ENCODE peak calls at places on chromosomes 16 and 17, in eight cellular contexts. One of them, this sample, is unnamed.

GRCh38 chr17:77209330-77209748 is 68.6 kb downstream of the SEC14L1 start:
- DNase-seq in aorta: peak
- DNase-seq in pancreas: no peak
- DNase-seq in AG04450: no peak
- DNase-seq in neural progenitor cell: no peak
- DNase-seq in H7: no peak
- DNase-seq in H1: no peak
- DNase-seq in skeletal muscle cell: no peak
- DNase-seq in this sample: no peak

GRCh38 chr17:64950871-64951270 is 31.6 kb upstream of the LRRC37A3 start:
- DNase-seq in AG04450: no peak
- DNase-seq in aorta: no peak
- DNase-seq in neural progenitor cell: no peak
- DNase-seq in H1: no peak
- DNase-seq in skeletal muscle cell: no peak
- DNase-seq in pancreas: no peak
- DNase-seq in H7: no peak
- DNase-seq in this sample: no peak

GRCh38 chr17:65674246-65675045 is 113.0 kb upstream of the AXIN2 start:
- DNase-seq in skeletal muscle cell: no peak
- DNase-seq in neural progenitor cell: no peak
- DNase-seq in H7: no peak
- DNase-seq in AG04450: no peak
- DNase-seq in pancreas: no peak
- DNase-seq in aorta: no peak
- DNase-seq in H1: no peak
- DNase-seq in this sample: no peak

GRCh38 chr17:74497471-74497870 is 31.0 kb downstream of the CD300A start:
- DNase-seq in neural progenitor cell: no peak
- DNase-seq in H1: no peak
- DNase-seq in H7: no peak
- DNase-seq in AG04450: no peak
- DNase-seq in skeletal muscle cell: no peak
- DNase-seq in aorta: no peak
- DNase-seq in pancreas: no peak
- DNase-seq in this sample: no peak

GRCh38 chr16:70512456-70512855 is 10.9 kb downstream of the COG4 start:
- DNase-seq in skeletal muscle cell: no peak
- DNase-seq in neural progenitor cell: no peak
- DNase-seq in pancreas: no peak
- DNase-seq in aorta: no peak
- DNase-seq in AG04450: no peak
- DNase-seq in H7: no peak
- DNase-seq in H1: no peak
- DNase-seq in this sample: no peak

GRCh38 chr16:5071341-5071680 is 332 bp upstream of the ALG1 start:
- DNase-seq in pancreas: no peak
- DNase-seq in neural progenitor cell: no peak
- DNase-seq in AG04450: no peak
- DNase-seq in aorta: peak
- DNase-seq in H1: no peak
- DNase-seq in H7: no peak
- DNase-seq in skeletal muscle cell: no peak
- DNase-seq in this sample: no peak

GRCh38 chr17:30031214-30031869 is 85.3 kb upstream of the NSRP1 start:
- DNase-seq in H1: no peak
- DNase-seq in pancreas: no peak
- DNase-seq in aorta: no peak
- DNase-seq in skeletal muscle cell: no peak
- DNase-seq in neural progenitor cell: no peak
- DNase-seq in AG04450: no peak
- DNase-seq in H7: no peak
- DNase-seq in this sample: no peak

GRCh38 chr16:81482329-81483063 is 37.9 kb downstream of the CMIP start:
- DNase-seq in AG04450: no peak
- DNase-seq in pancreas: no peak
- DNase-seq in skeletal muscle cell: no peak
- DNase-seq in neural progenitor cell: no peak
- DNase-seq in aorta: no peak
- DNase-seq in H1: no peak
- DNase-seq in H7: no peak
- DNase-seq in this sample: no peak

GRCh38 chr17:40329981-40330794 is 21.2 kb downstream of the RARA start:
- DNase-seq in pancreas: peak
- DNase-seq in H1: no peak
- DNase-seq in skeletal muscle cell: no peak
- DNase-seq in H7: no peak
- DNase-seq in AG04450: no peak
- DNase-seq in aorta: no peak
- DNase-seq in neural progenitor cell: no peak
- DNase-seq in this sample: no peak

GRCh38 chr17:82235775-82236141 is 6.9 kb downstream of the SLC16A3 start:
- DNase-seq in pancreas: no peak
- DNase-seq in skeletal muscle cell: no peak
- DNase-seq in neural progenitor cell: no peak
- DNase-seq in H7: no peak
- DNase-seq in aorta: no peak
- DNase-seq in AG04450: no peak
- DNase-seq in H1: no peak
- DNase-seq in this sample: no peak

GRCh38 chr17:29933379-29933778 is 3.4 kb upstream of the SSH2 start:
- DNase-seq in H1: no peak
- DNase-seq in AG04450: no peak
- DNase-seq in skeletal muscle cell: no peak
- DNase-seq in aorta: no peak
- DNase-seq in H7: peak
- DNase-seq in neural progenitor cell: peak
- DNase-seq in pancreas: no peak
- DNase-seq in this sample: no peak

GRCh38 chr16:88769617-88770458 is 15.2 kb downstream of the PIEZO1 start:
- DNase-seq in H1: peak
- DNase-seq in neural progenitor cell: peak
- DNase-seq in AG04450: no peak
- DNase-seq in pancreas: peak
- DNase-seq in aorta: no peak
- DNase-seq in H7: peak
- DNase-seq in skeletal muscle cell: no peak
- DNase-seq in this sample: no peak

GRCh38 chr16:73122604-73123386 is 74.9 kb upstream of the ZFHX3 start:
- DNase-seq in aorta: peak
- DNase-seq in H7: no peak
- DNase-seq in H1: no peak
- DNase-seq in AG04450: no peak
- DNase-seq in pancreas: no peak
- DNase-seq in neural progenitor cell: no peak
- DNase-seq in skeletal muscle cell: no peak
- DNase-seq in this sample: no peak

GRCh38 chr16:27174007-27174406 is 29.3 kb upstream of the KDM8 start:
- DNase-seq in neural progenitor cell: no peak
- DNase-seq in pancreas: no peak
- DNase-seq in H1: no peak
- DNase-seq in H7: no peak
- DNase-seq in skeletal muscle cell: no peak
- DNase-seq in aorta: no peak
- DNase-seq in AG04450: no peak
- DNase-seq in this sample: no peak

GRCh38 chr16:86665319-86665675 is 86.9 kb downstream of the FOXL1 start:
- DNase-seq in skeletal muscle cell: peak
- DNase-seq in pancreas: no peak
- DNase-seq in H1: no peak
- DNase-seq in aorta: no peak
- DNase-seq in H7: no peak
- DNase-seq in neural progenitor cell: no peak
- DNase-seq in AG04450: peak
- DNase-seq in this sample: no peak

GRCh38 chr16:87851601-87852000 is 17.7 kb downstream of the SLC7A5 start:
- DNase-seq in aorta: no peak
- DNase-seq in AG04450: no peak
- DNase-seq in skeletal muscle cell: no peak
- DNase-seq in H7: peak
- DNase-seq in pancreas: peak
- DNase-seq in neural progenitor cell: peak
- DNase-seq in H1: peak
- DNase-seq in this sample: no peak

GRCh38 chr17:77425791-77426641 is 285.2 kb downstream of the SEC14L1 start:
- DNase-seq in AG04450: peak
- DNase-seq in aorta: no peak
- DNase-seq in pancreas: peak
- DNase-seq in skeletal muscle cell: peak
- DNase-seq in H7: peak
- DNase-seq in H1: no peak
- DNase-seq in neural progenitor cell: peak
- DNase-seq in this sample: no peak

GRCh38 chr16:29898786-29899515 is 399 bp downstream of the SEZ6L2 start:
- DNase-seq in pancreas: no peak
- DNase-seq in skeletal muscle cell: no peak
- DNase-seq in aorta: no peak
- DNase-seq in neural progenitor cell: peak
- DNase-seq in AG04450: no peak
- DNase-seq in H7: peak
- DNase-seq in H1: peak
- DNase-seq in this sample: no peak

GRCh38 chr16:29899516-29900101 is at the start of gene SEZ6L2:
- DNase-seq in H7: peak
- DNase-seq in skeletal muscle cell: peak
- DNase-seq in aorta: peak
- DNase-seq in H1: peak
- DNase-seq in AG04450: peak
- DNase-seq in neural progenitor cell: peak
- DNase-seq in pancreas: peak
- DNase-seq in this sample: no peak

GRCh38 chr16:29897333-29897732 is 2.0 kb downstream of the SEZ6L2 start:
- DNase-seq in H1: no peak
- DNase-seq in aorta: no peak
- DNase-seq in pancreas: no peak
- DNase-seq in skeletal muscle cell: no peak
- DNase-seq in neural progenitor cell: no peak
- DNase-seq in H7: no peak
- DNase-seq in AG04450: no peak
- DNase-seq in this sample: no peak

GRCh38 chr16:29896841-29897240 is 2.5 kb downstream of the SEZ6L2 start:
- DNase-seq in aorta: no peak
- DNase-seq in pancreas: no peak
- DNase-seq in AG04450: no peak
- DNase-seq in H7: peak
- DNase-seq in H1: no peak
- DNase-seq in skeletal muscle cell: no peak
- DNase-seq in neural progenitor cell: no peak
- DNase-seq in this sample: no peak

GRCh38 chr16:29898135-29898534 is 1.2 kb downstream of the SEZ6L2 start:
- DNase-seq in skeletal muscle cell: no peak
- DNase-seq in aorta: no peak
- DNase-seq in neural progenitor cell: peak
- DNase-seq in AG04450: no peak
- DNase-seq in H1: no peak
- DNase-seq in pancreas: no peak
- DNase-seq in H7: peak
- DNase-seq in this sample: no peak
- H3K4me3 ChIP-seq in skeletal muscle cell: peak
- H3K4me3 ChIP-seq in aorta: no peak
- H3K4me3 ChIP-seq in neural progenitor cell: peak
- H3K4me3 ChIP-seq in AG04450: no peak
- H3K4me3 ChIP-seq in H1: peak
- H3K4me3 ChIP-seq in pancreas: no peak
- H3K4me3 ChIP-seq in H7: peak
- H3K4me3 ChIP-seq in this sample: no peak

GRCh38 chr16:13919330-13919682 is 648 bp upstream of the ERCC4 start:
- DNase-seq in aorta: no peak
- DNase-seq in skeletal muscle cell: no peak
- DNase-seq in H1: no peak
- DNase-seq in pancreas: no peak
- DNase-seq in H7: no peak
- DNase-seq in neural progenitor cell: peak
- DNase-seq in AG04450: no peak
- DNase-seq in this sample: no peak
- H3K4me3 ChIP-seq in aorta: peak
- H3K4me3 ChIP-seq in skeletal muscle cell: peak
- H3K4me3 ChIP-seq in H1: no peak
- H3K4me3 ChIP-seq in pancreas: peak
- H3K4me3 ChIP-seq in H7: peak
- H3K4me3 ChIP-seq in neural progenitor cell: peak
- H3K4me3 ChIP-seq in AG04450: peak
- H3K4me3 ChIP-seq in this sample: no peak

GRCh38 chr17:50209472-50210248 is 8.2 kb upstream of the COL1A1 start:
- DNase-seq in pancreas: peak
- DNase-seq in skeletal muscle cell: peak
- DNase-seq in AG04450: peak
- DNase-seq in H7: peak
- DNase-seq in aorta: peak
- DNase-seq in H1: peak
- DNase-seq in neural progenitor cell: peak
- DNase-seq in this sample: peak
- H3K4me3 ChIP-seq in pancreas: no peak
- H3K4me3 ChIP-seq in skeletal muscle cell: peak
- H3K4me3 ChIP-seq in AG04450: peak
- H3K4me3 ChIP-seq in H7: no peak
- H3K4me3 ChIP-seq in aorta: no peak
- H3K4me3 ChIP-seq in H1: no peak
- H3K4me3 ChIP-seq in neural progenitor cell: no peak
- H3K4me3 ChIP-seq in this sample: no peak

GRCh38 chr16:56961386-56961785 is 364 bp upstream of the CETP start:
- DNase-seq in skeletal muscle cell: no peak
- DNase-seq in neural progenitor cell: no peak
- DNase-seq in H1: no peak
- DNase-seq in pancreas: no peak
- DNase-seq in AG04450: no peak
- DNase-seq in aorta: no peak
- DNase-seq in H7: no peak
- DNase-seq in this sample: no peak

GRCh38 chr16:56953006-56953405 is 8.7 kb upstream of the CETP start:
- DNase-seq in pancreas: no peak
- DNase-seq in neural progenitor cell: no peak
- DNase-seq in skeletal muscle cell: no peak
- DNase-seq in H7: no peak
- DNase-seq in H1: no peak
- DNase-seq in AG04450: no peak
- DNase-seq in aorta: peak
- DNase-seq in this sample: no peak

GRCh38 chr16:56960681-56961281 is 969 bp upstream of the CETP start:
- DNase-seq in H7: no peak
- DNase-seq in H1: no peak
- DNase-seq in pancreas: no peak
- DNase-seq in aorta: peak
- DNase-seq in AG04450: no peak
- DNase-seq in neural progenitor cell: no peak
- DNase-seq in skeletal muscle cell: no peak
- DNase-seq in this sample: no peak

GRCh38 chr16:56956076-56956475 is 5.7 kb upstream of the CETP start:
- DNase-seq in skeletal muscle cell: no peak
- DNase-seq in pancreas: no peak
- DNase-seq in aorta: no peak
- DNase-seq in H7: no peak
- DNase-seq in AG04450: no peak
- DNase-seq in neural progenitor cell: no peak
- DNase-seq in H1: no peak
- DNase-seq in this sample: no peak

DNA sequence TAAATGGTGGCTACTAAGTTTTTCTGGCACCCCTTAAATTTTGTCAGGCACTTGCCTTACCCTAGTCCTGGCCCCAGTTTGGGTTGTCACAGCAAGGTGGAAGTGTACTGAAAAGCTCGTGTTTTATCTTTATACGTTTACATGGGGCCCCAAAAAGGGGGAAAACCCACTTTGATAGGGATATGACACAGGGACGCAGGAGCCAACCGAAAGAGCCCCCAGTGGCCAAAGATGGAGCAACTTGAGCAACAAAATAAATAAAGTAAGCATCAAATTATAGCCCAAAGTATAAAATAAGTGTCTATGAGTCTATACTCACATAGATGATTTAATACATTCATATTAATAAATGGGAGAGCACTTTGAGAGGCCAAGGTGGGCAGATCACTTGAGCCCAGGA is 5.0 kb upstream of the CETP start:
- DNase-seq in H7: no peak
- DNase-seq in pancreas: no peak
- DNase-seq in aorta: peak
- DNase-seq in AG04450: no peak
- DNase-seq in H1: no peak
- DNase-seq in skeletal muscle cell: no peak
- DNase-seq in neural progenitor cell: no peak
- DNase-seq in this sample: no peak
- H3K4me3 ChIP-seq in H7: no peak
- H3K4me3 ChIP-seq in pancreas: no peak
- H3K4me3 ChIP-seq in aorta: no peak
- H3K4me3 ChIP-seq in AG04450: no peak
- H3K4me3 ChIP-seq in H1: no peak
- H3K4me3 ChIP-seq in skeletal muscle cell: no peak
- H3K4me3 ChIP-seq in neural progenitor cell: no peak
- H3K4me3 ChIP-seq in this sample: no peak